ENCODE peak calls at places on chromosomes 5 and 9, in ten cellular contexts. One of them, this sample, is unnamed.

GRCh38 chr5:109836280-109836679 is 146.6 kb downstream of the MAN2A1 start:
- DNase-seq in epithelial cell of esophagus: no peak
- DNase-seq in iris pigment epithelial cell: no peak
- DNase-seq in stimulated activated effector memory CD8-positive, alpha-beta T cell treated with anti-CD3 and anti-CD28 coated beads, Interleukin-12 subunit alpha, Interleukin-12 subunit beta, amount 100 ng/mL, for 72 hours: no peak
- DNase-seq in stimulated activated CD4-positive, alpha-beta T cell treated with anti-CD3 and anti-CD28 coated beads, Interleukin-15, amount 100 ng/mL, for 24 hours: no peak
- DNase-seq in MCF 10A: no peak
- DNase-seq in NCI-H748 treated with DMSO at 0.1 percent for 48 hours: no peak
- DNase-seq in tibial artery: no peak
- DNase-seq in pulmonary artery endothelial cell: no peak
- DNase-seq in amniotic stem cell: no peak
- DNase-seq in this sample: no peak

GRCh38 chr9:113901196-113901818 is 25.2 kb downstream of the ZNF618 start:
- DNase-seq in stimulated activated CD4-positive, alpha-beta T cell treated with anti-CD3 and anti-CD28 coated beads, Interleukin-15, amount 100 ng/mL, for 24 hours: no peak
- DNase-seq in NCI-H748 treated with DMSO at 0.1 percent for 48 hours: no peak
- DNase-seq in epithelial cell of esophagus: no peak
- DNase-seq in amniotic stem cell: no peak
- DNase-seq in tibial artery: no peak
- DNase-seq in pulmonary artery endothelial cell: no peak
- DNase-seq in stimulated activated effector memory CD8-positive, alpha-beta T cell treated with anti-CD3 and anti-CD28 coated beads, Interleukin-12 subunit alpha, Interleukin-12 subunit beta, amount 100 ng/mL, for 72 hours: no peak
- DNase-seq in iris pigment epithelial cell: no peak
- DNase-seq in MCF 10A: no peak
- DNase-seq in this sample: no peak

GRCh38 chr9:5630038-5630507 is 1.2 kb downstream of the RIC1 start:
- DNase-seq in pulmonary artery endothelial cell: no peak
- DNase-seq in epithelial cell of esophagus: peak
- DNase-seq in stimulated activated effector memory CD8-positive, alpha-beta T cell treated with anti-CD3 and anti-CD28 coated beads, Interleukin-12 subunit alpha, Interleukin-12 subunit beta, amount 100 ng/mL, for 72 hours: no peak
- DNase-seq in amniotic stem cell: peak
- DNase-seq in iris pigment epithelial cell: peak
- DNase-seq in NCI-H748 treated with DMSO at 0.1 percent for 48 hours: peak
- DNase-seq in tibial artery: no peak
- DNase-seq in MCF 10A: peak
- DNase-seq in stimulated activated CD4-positive, alpha-beta T cell treated with anti-CD3 and anti-CD28 coated beads, Interleukin-15, amount 100 ng/mL, for 24 hours: no peak
- DNase-seq in this sample: no peak

GRCh38 chr5:37789991-37790390 is 49.9 kb downstream of the GDNF start:
- DNase-seq in epithelial cell of esophagus: no peak
- DNase-seq in NCI-H748 treated with DMSO at 0.1 percent for 48 hours: no peak
- DNase-seq in stimulated activated CD4-positive, alpha-beta T cell treated with anti-CD3 and anti-CD28 coated beads, Interleukin-15, amount 100 ng/mL, for 24 hours: no peak
- DNase-seq in iris pigment epithelial cell: peak
- DNase-seq in amniotic stem cell: no peak
- DNase-seq in stimulated activated effector memory CD8-positive, alpha-beta T cell treated with anti-CD3 and anti-CD28 coated beads, Interleukin-12 subunit alpha, Interleukin-12 subunit beta, amount 100 ng/mL, for 72 hours: no peak
- DNase-seq in MCF 10A: no peak
- DNase-seq in tibial artery: no peak
- DNase-seq in pulmonary artery endothelial cell: no peak
- DNase-seq in this sample: no peak

GRCh38 chr5:143585970-143586369 is 182.5 kb upstream of the NR3C1 start:
- DNase-seq in MCF 10A: no peak
- DNase-seq in pulmonary artery endothelial cell: no peak
- DNase-seq in stimulated activated effector memory CD8-positive, alpha-beta T cell treated with anti-CD3 and anti-CD28 coated beads, Interleukin-12 subunit alpha, Interleukin-12 subunit beta, amount 100 ng/mL, for 72 hours: no peak
- DNase-seq in epithelial cell of esophagus: peak
- DNase-seq in NCI-H748 treated with DMSO at 0.1 percent for 48 hours: no peak
- DNase-seq in iris pigment epithelial cell: no peak
- DNase-seq in amniotic stem cell: no peak
- DNase-seq in stimulated activated CD4-positive, alpha-beta T cell treated with anti-CD3 and anti-CD28 coated beads, Interleukin-15, amount 100 ng/mL, for 24 hours: no peak
- DNase-seq in tibial artery: no peak
- DNase-seq in this sample: no peak

GRCh38 chr9:92563701-92564100 is 27.9 kb upstream of the ECM2 start:
- DNase-seq in stimulated activated CD4-positive, alpha-beta T cell treated with anti-CD3 and anti-CD28 coated beads, Interleukin-15, amount 100 ng/mL, for 24 hours: no peak
- DNase-seq in epithelial cell of esophagus: no peak
- DNase-seq in tibial artery: no peak
- DNase-seq in NCI-H748 treated with DMSO at 0.1 percent for 48 hours: peak
- DNase-seq in pulmonary artery endothelial cell: no peak
- DNase-seq in MCF 10A: no peak
- DNase-seq in iris pigment epithelial cell: peak
- DNase-seq in stimulated activated effector memory CD8-positive, alpha-beta T cell treated with anti-CD3 and anti-CD28 coated beads, Interleukin-12 subunit alpha, Interleukin-12 subunit beta, amount 100 ng/mL, for 72 hours: no peak
- DNase-seq in amniotic stem cell: no peak
- DNase-seq in this sample: no peak

GRCh38 chr9:124783830-124784229 is 6.9 kb downstream of the OLFML2A start:
- DNase-seq in MCF 10A: no peak
- DNase-seq in pulmonary artery endothelial cell: no peak
- DNase-seq in epithelial cell of esophagus: no peak
- DNase-seq in NCI-H748 treated with DMSO at 0.1 percent for 48 hours: no peak
- DNase-seq in iris pigment epithelial cell: no peak
- DNase-seq in amniotic stem cell: no peak
- DNase-seq in stimulated activated effector memory CD8-positive, alpha-beta T cell treated with anti-CD3 and anti-CD28 coated beads, Interleukin-12 subunit alpha, Interleukin-12 subunit beta, amount 100 ng/mL, for 72 hours: no peak
- DNase-seq in stimulated activated CD4-positive, alpha-beta T cell treated with anti-CD3 and anti-CD28 coated beads, Interleukin-15, amount 100 ng/mL, for 24 hours: no peak
- DNase-seq in tibial artery: peak
- DNase-seq in this sample: no peak

GRCh38 chr9:134179918-134180785 is 15.8 kb upstream of the RNU6ATAC start:
- DNase-seq in stimulated activated CD4-positive, alpha-beta T cell treated with anti-CD3 and anti-CD28 coated beads, Interleukin-15, amount 100 ng/mL, for 24 hours: no peak
- DNase-seq in amniotic stem cell: no peak
- DNase-seq in stimulated activated effector memory CD8-positive, alpha-beta T cell treated with anti-CD3 and anti-CD28 coated beads, Interleukin-12 subunit alpha, Interleukin-12 subunit beta, amount 100 ng/mL, for 72 hours: no peak
- DNase-seq in pulmonary artery endothelial cell: no peak
- DNase-seq in iris pigment epithelial cell: no peak
- DNase-seq in NCI-H748 treated with DMSO at 0.1 percent for 48 hours: no peak
- DNase-seq in tibial artery: peak
- DNase-seq in epithelial cell of esophagus: no peak
- DNase-seq in MCF 10A: no peak
- DNase-seq in this sample: peak

GRCh38 chr5:58407042-58407709 is 52.7 kb downstream of the PLK2 start:
- DNase-seq in amniotic stem cell: peak
- DNase-seq in pulmonary artery endothelial cell: no peak
- DNase-seq in epithelial cell of esophagus: peak
- DNase-seq in MCF 10A: peak
- DNase-seq in tibial artery: no peak
- DNase-seq in iris pigment epithelial cell: peak
- DNase-seq in stimulated activated CD4-positive, alpha-beta T cell treated with anti-CD3 and anti-CD28 coated beads, Interleukin-15, amount 100 ng/mL, for 24 hours: no peak
- DNase-seq in stimulated activated effector memory CD8-positive, alpha-beta T cell treated with anti-CD3 and anti-CD28 coated beads, Interleukin-12 subunit alpha, Interleukin-12 subunit beta, amount 100 ng/mL, for 72 hours: no peak
- DNase-seq in NCI-H748 treated with DMSO at 0.1 percent for 48 hours: no peak
- DNase-seq in this sample: no peak

This sample was measured in Right ventricle myocardium superior.